ENCODE peak calls at places on chromosomes 6 and 20, in five cellular contexts. D, P, X, A and T are unnamed samples.

GRCh38 chr20:54648421-54649142 is 173.2 kb downstream of the DOK5 start:
- DNase-seq in D (no peak), P (no peak), X (no peak), A (no peak), T (no peak)

GRCh38 chr6:161443868-161444267 is 170.0 kb upstream of the AGPAT4 start:
- DNase-seq in D (no peak), P (no peak), X (no peak), A (no peak), T (no peak)

GRCh38 chr6:118892248-118893094 is 1.5 kb upstream of the ASF1A start:
- DNase-seq in D (no peak), P (no peak), X (no peak), A (no peak), T (no peak)

GRCh38 chr20:47502801-47503239 is 1.1 kb downstream of the NCOA3 start:
- DNase-seq in D (no peak), P (no peak), X (no peak), A (no peak), T (peak)

GRCh38 chr6:13953061-13953705 is 28.4 kb downstream of the RNF182 start:
- DNase-seq in D (no peak), P (no peak), X (no peak), A (peak), T (no peak)

GRCh38 chr20:45011108-45011526 is 44.8 kb downstream of the STK4 start:
- DNase-seq in D (no peak), P (no peak), X (no peak), A (peak), T (no peak)

GRCh38 chr6:167970236-167970635 is 27.2 kb upstream of the KIF25 start:
- DNase-seq in D (no peak), P (no peak), X (no peak), A (no peak), T (no peak)

GRCh38 chr6:54801669-54802068 is 44.9 kb upstream of the FAM83B start:
- DNase-seq in D (no peak), P (no peak), X (no peak), A (peak), T (peak)

GRCh38 chr20:2922957-2923356 is 49.7 kb downstream of the PTPRA start:
- DNase-seq in D (no peak), P (no peak), X (no peak), A (no peak), T (no peak)

GRCh38 chr6:84415517-84415916 is 188.1 kb upstream of the CEP162 start:
- DNase-seq in D (no peak), P (no peak), X (no peak), A (no peak), T (no peak)

GRCh38 chr6:125271486-125272159 is 30.1 kb downstream of the HDDC2 start:
- DNase-seq in D (no peak), P (no peak), X (no peak), A (no peak), T (no peak)

GRCh38 chr20:23231561-23232218 is 118.9 kb upstream of the NXT1 start:
- DNase-seq in D (no peak), P (no peak), X (no peak), A (no peak), T (no peak)

GRCh38 chr20:59743767-59744485 is 139.6 kb downstream of the PHACTR3 start:
- DNase-seq in D (no peak), P (peak), X (no peak), A (peak), T (no peak)

GRCh38 chr6:144566868-144567615 is 281.9 kb downstream of the UTRN start:
- DNase-seq in D (no peak), P (no peak), X (no peak), A (no peak), T (no peak)

GRCh38 chr6:106194949-106195919 is 109.1 kb downstream of the PRDM1 start:
- DNase-seq in D (no peak), P (no peak), X (no peak), A (peak), T (no peak)

GRCh38 chr6:36758516-36759176 is 61.0 kb downstream of the RAB44 start:
- DNase-seq in D (no peak), P (no peak), X (no peak), A (no peak), T (no peak)

GRCh38 chr6:1809359-1809988 is 199.8 kb downstream of the FOXC1 start:
- DNase-seq in D (no peak), P (no peak), X (no peak), A (no peak), T (no peak)

GRCh38 chr20:62735331-62735821 is 26.7 kb downstream of the NTSR1 start:
- DNase-seq in D (no peak), P (no peak), X (no peak), A (peak), T (no peak)

GRCh38 chr20:6533321-6533720 is 234.2 kb upstream of the BMP2 start:
- DNase-seq in D (no peak), P (no peak), X (no peak), A (no peak), T (no peak)

DNA sequence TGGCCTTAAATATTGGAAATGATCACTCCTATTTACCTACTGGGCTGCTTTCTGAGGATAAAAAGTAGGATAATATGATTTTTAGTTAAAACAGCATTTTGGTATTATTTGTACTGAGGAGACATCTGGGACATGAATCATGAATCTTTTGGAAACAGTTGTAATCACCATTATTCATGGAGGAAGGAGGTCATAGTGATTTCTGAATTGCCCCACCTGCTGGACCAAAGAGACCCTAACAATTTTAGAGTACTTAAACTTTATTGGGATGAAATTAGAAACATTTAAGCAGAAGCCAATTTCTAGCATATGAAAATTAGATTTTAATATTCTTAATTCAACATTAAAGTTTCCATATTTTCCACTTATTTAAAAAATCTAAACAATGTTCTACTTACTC is 108.4 kb upstream of the SIM1 start:
- DNase-seq in D (no peak), P (no peak), X (no peak), A (peak), T (no peak)
- TF ChIP-seq POLR2AphosphoS5 in D (no peak), P (no peak), X (no peak), A (no peak), T (no peak)

GRCh38 chr6:21840428-21840827 is 246.9 kb downstream of the SOX4 start:
- DNase-seq in D (no peak), P (no peak), X (no peak), A (no peak), T (no peak)
- TF ChIP-seq CTCF in D (no peak), P (no peak), X (no peak), A (no peak), T (no peak)

GRCh38 chr20:50191065-50191565 is 485 bp downstream of the CEBPB start:
- DNase-seq in D (peak), P (peak), X (no peak), A (no peak), T (peak)

GRCh38 chr20:50192364-50193168 is 1.9 kb downstream of the CEBPB start:
- DNase-seq in D (peak), P (peak), X (peak), A (peak), T (peak)

GRCh38 chr20:50193169-50193850 is 2.7 kb downstream of the CEBPB start:
- DNase-seq in D (no peak), P (no peak), X (peak), A (no peak), T (no peak)

GRCh38 chr20:50190251-50191064 is at the start of gene CEBPB:
- DNase-seq in D (peak), P (peak), X (peak), A (peak), T (peak)

DNA sequence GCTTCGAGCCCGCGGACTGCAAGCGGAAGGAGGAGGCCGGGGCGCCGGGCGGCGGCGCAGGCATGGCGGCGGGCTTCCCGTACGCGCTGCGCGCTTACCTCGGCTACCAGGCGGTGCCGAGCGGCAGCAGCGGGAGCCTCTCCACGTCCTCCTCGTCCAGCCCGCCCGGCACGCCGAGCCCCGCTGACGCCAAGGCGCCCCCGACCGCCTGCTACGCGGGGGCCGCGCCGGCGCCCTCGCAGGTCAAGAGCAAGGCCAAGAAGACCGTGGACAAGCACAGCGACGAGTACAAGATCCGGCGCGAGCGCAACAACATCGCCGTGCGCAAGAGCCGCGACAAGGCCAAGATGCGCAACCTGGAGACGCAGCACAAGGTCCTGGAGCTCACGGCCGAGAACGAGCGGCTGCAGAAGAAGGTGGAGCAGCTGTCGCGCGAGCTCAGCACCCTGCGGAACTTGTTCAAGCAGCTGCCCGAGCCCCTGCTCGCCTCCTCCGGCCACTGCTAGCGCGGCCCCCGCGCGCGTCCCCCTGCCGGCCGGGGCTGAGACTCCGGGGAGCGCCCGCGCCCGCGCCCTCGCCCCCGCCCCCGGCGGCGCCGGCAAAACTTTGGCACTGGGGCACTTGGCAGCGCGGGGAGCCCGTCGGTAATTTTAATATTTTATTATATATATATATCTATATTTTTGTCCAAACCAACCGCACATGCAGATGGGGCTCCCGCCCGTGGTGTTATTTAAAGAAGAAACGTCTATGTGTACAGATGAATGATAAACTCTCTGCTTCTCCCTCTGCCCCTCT is 1.1 kb downstream of the CEBPB start:
- DNase-seq in D (peak), P (peak), X (peak), A (no peak), T (peak)
- TF ChIP-seq POLR2AphosphoS5 in D (no peak), P (peak), X (peak), A (no peak), T (peak)

DNA sequence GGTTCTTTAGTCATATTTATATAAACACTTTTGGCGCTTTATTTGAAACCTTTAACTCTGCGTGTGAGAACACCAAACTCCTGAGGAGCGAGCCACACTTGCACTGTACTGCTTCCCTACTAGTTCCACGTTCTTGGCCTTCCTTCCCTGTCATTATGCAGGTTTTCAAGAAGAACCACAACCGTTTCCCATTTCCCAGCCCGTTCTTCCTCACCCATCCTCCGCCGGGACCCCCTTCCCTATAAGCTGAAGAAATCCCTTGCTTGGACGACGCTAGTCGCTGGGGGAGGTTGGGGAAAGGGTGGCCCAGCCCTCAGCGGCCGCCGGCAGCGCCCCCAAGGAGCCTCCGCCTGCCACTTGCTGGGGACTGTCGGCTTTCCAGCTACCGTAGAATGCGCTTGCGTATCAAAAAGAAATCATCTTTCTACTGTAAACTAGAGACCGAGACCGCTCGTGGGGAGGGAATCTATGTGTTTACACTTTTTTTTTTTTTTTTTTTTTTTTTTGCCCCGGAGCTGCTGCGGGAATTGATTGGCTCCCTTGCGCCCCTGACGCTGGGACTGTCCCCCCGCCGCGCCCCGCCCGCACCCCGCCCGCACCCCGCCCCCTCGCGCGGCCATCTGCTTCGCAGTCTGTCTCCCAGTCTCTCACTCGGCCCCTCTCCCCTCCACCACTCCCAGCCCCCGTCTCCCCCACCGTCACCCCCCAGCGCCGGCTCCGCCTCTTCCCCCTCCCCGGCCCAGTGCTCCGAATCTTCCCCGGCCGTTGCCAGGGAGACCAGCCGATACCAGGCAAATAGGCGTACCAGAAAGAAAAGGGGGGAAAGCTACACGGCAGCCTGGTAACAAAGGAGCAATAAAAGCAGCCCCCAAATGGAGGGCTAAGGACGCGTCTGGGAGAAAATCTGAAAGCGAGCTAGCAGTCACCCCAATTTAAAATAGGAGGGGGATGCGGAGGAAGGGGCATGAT is 2.3 kb upstream of the MARCKS start:
- DNase-seq in D (peak), P (peak), X (peak), A (no peak), T (peak)
- TF ChIP-seq CTCF in D (no peak), P (no peak), X (no peak), A (peak), T (no peak)

DNA sequence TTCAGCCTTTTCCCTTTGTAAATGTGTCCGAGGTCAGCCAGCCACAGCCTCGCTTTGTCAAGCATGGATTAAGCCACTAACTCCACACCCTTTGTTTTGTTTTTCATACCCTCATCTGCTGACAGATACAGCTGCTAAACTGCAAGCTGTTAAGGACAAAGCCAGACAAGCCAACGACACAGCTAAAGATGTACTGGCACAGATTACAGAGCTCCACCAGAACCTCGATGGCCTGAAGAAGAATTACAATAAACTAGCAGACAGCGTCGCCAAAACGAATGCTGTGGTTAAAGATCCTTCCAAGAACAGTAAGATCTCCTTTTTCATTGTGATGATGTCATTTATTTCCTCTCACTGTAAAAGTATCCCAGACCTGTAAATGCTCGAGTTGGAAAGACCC is 269.3 kb downstream of the ARHGAP18 start:
- DNase-seq in D (no peak), P (no peak), X (no peak), A (no peak), T (no peak)
- TF ChIP-seq POLR2AphosphoS5 in D (no peak), P (no peak), X (no peak), A (no peak), T (no peak)

GRCh38 chr6:116764557-116764960 is 960 bp downstream of the FAM162B start:
- DNase-seq in D (no peak), P (peak), X (no peak), A (no peak), T (no peak)
- TF ChIP-seq CTCF in D (no peak), P (no peak), X (no peak), A (no peak), T (no peak)

DNA sequence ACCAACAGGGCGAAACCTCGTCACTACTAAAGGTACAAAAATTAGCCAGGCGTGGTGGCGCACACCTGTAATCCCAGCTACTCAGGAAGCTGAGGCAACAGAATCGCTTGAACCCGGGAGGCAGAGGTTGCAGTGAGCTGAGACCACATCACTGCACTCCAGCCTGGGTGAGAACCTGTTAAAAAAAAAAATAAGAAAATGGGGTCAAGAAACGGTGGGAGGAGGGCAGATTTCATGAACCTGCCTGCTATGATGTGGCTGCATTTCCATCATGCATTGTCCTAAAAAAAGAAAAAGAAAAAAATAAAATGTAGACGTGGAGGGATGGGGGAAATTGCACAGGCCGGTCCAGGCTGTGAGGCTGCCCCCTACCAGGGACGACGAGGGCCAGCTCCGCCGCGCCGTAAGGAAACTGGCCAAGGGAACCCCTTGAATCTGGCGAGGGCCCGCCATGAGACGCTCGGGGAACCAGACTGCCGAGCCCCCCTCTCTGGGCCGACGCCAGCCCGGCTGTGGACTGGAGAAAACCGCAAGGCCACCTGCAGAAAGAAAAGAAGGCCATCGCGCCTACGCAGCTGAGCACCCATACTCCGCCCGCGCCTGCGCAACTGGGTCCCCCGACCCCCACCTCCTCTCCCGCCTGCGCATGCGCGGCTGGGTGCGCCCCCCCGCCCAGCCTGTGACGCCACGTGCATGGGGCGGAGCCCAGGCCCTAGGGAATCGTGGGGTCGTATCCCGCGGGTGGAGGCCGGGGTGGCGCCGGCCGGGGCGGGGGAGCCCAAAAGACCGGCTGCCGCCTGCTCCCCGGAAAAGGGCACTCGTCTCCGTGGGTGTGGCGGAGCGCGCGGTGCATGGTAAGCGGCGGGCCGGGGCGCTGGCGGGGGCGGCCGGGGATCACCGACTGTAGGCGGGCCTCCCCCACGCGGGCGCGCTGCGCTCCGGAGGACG is at the start of gene ENTPD6:
- DNase-seq in D (peak), P (peak), X (peak), A (peak), T (peak)
- TF ChIP-seq POLR2AphosphoS5 in D (no peak), P (peak), X (peak), A (peak), T (peak)

GRCh38 chr6:108175592-108176279 is 9.9 kb downstream of the NR2E1 start:
- DNase-seq in D (no peak), P (peak), X (no peak), A (no peak), T (no peak)
- TF ChIP-seq CTCF in D (no peak), P (peak), X (no peak), A (peak), T (no peak)

DNA sequence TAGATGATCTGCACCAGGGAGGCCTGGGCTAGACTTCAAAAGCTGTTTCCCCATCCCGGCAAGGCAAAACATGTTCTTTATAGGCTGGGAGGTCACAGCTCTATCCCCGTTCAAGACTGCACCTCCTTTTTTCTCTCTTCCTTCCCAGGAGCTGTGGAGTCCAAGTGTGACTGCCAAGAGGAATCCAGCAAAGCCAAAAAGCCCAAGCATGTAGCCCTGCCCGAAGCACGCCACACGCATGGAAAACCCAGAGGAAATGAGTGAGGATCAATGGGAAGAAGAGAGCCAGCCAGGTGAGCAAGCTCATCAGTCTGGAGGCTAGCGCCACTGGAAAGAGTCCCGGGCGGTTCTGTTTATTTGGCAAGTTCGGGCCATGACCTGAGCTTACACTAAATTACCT is 240.4 kb downstream of the PRL start:
- DNase-seq in D (peak), P (no peak), X (no peak), A (no peak), T (no peak)
- TF ChIP-seq POLR2AphosphoS5 in D (no peak), P (no peak), X (no peak), A (no peak), T (no peak)

GRCh38 chr20:51678041-51678697 is 90.0 kb downstream of the ATP9A start:
- DNase-seq in D (peak), P (no peak), X (no peak), A (no peak), T (no peak)
- TF ChIP-seq CTCF in D (no peak), P (no peak), X (no peak), A (no peak), T (no peak)